ENCODE peak calls at places on chromosomes 6 and 20, in ten cellular contexts. K is nephron progenitor cell, Y is thoracic aorta, W is Kasumi-1, I is HS-5, E is posterior cingulate gyrus, S is uterus, U is NCI-H1105 treated with DMSO at 0.1 percent for 48 hours, T is tibial nerve, Z is T-helper 1 cell. A is an unnamed sample.
A peak's percentile ranks its signal among the peaks of the same experiment; 100 is the strongest.

GRCh38 chr20:21388566-21388965 is 8.8 kb downstream of the NKX2-4 start:
- DNase-seq in U (no peak), E (no peak), W (no peak), K (no peak), Z (no peak), Y (no peak), T (no peak), I (no peak), S (no peak), A (no peak)

GRCh38 chr6:26157150-26157837 is 70.1 kb downstream of the HFE start:
- DNase-seq in S (peak; percentile 72), I (peak; percentile 79), U (peak; percentile 78), W (peak; percentile 78), Y (no peak), E (peak; percentile 48), T (peak; percentile 53), K (peak; percentile 78), Z (peak; percentile 42), A (no peak)

GRCh38 chr20:58421497-58421850 is 32.4 kb downstream of the VAPB start:
- DNase-seq in W (no peak), S (no peak), K (no peak), T (no peak), I (no peak), U (no peak), Y (no peak), Z (no peak), E (no peak), A (no peak)

GRCh38 chr6:72789145-72789544 is 167.3 kb downstream of the KCNQ5 start:
- DNase-seq in K (no peak), U (no peak), S (no peak), Z (no peak), E (no peak), T (no peak), I (no peak), W (no peak), Y (no peak), A (no peak)

GRCh38 chr20:13068336-13068735 is 59.6 kb downstream of the SPTLC3 start:
- DNase-seq in Y (no peak), W (no peak), T (no peak), S (no peak), K (no peak), Z (no peak), I (no peak), E (no peak), U (no peak), A (no peak)

GRCh38 chr6:156848533-156848932 is 71.4 kb downstream of the ARID1B start:
- DNase-seq in T (no peak), E (no peak), W (peak; percentile 58), I (no peak), Y (no peak), Z (no peak), K (peak; percentile 44), S (peak; percentile 47), U (peak; percentile 81), A (no peak)

GRCh38 chr6:35683267-35683666 is 5.4 kb downstream of the FKBP5 start:
- DNase-seq in U (no peak), S (no peak), W (no peak), T (no peak), I (no peak), E (no peak), Y (no peak), Z (no peak), K (no peak), A (no peak)

GRCh38 chr6:156262014-156262413 is 515.2 kb upstream of the ARID1B start:
- DNase-seq in Z (no peak), K (no peak), T (no peak), S (no peak), W (no peak), I (no peak), Y (no peak), E (no peak), U (peak; percentile 99), A (no peak)

GRCh38 chr6:6379573-6379972 is 59.1 kb upstream of the F13A1 start:
- DNase-seq in K (no peak), Z (no peak), U (no peak), E (no peak), Y (no peak), S (no peak), I (no peak), W (no peak), T (no peak), A (no peak)

GRCh38 chr6:8830794-8831193 is 395.4 kb upstream of the SLC35B3 start:
- DNase-seq in U (no peak), S (no peak), K (no peak), W (no peak), E (no peak), Y (no peak), Z (no peak), I (no peak), T (no peak), A (no peak)

GRCh38 chr20:10366898-10367419 is 67.1 kb downstream of the MKKS start:
- DNase-seq in Y (no peak), I (no peak), S (no peak), U (no peak), K (no peak), T (no peak), E (no peak), Z (no peak), W (no peak), A (no peak)

GRCh38 chr20:51169813-51170212 is 146.9 kb upstream of the KCNG1 start:
- DNase-seq in T (no peak), I (no peak), K (no peak), U (no peak), E (no peak), Z (no peak), Y (no peak), S (no peak), W (no peak), A (no peak)

GRCh38 chr6:20029979-20030378 is 182.3 kb downstream of the MBOAT1 start:
- DNase-seq in Z (no peak), E (no peak), U (no peak), S (no peak), I (no peak), T (no peak), Y (no peak), W (no peak), K (no peak), A (no peak)

GRCh38 chr20:41086402-41087324 is 50.7 kb upstream of the PLCG1 start:
- DNase-seq in K (no peak), S (no peak), E (no peak), W (peak; percentile 21), U (peak; percentile 99), Y (no peak), Z (no peak), I (no peak), T (no peak), A (no peak)

GRCh38 chr6:159463440-159463839 is 229.6 kb downstream of the SOD2 start:
- DNase-seq in Y (no peak), T (no peak), U (peak; percentile 78), S (no peak), K (no peak), Z (no peak), E (no peak), W (peak; percentile 0), I (no peak), A (no peak)

GRCh38 chr20:62631336-62632317 is 10.7 kb upstream of the SLCO4A1 start:
- DNase-seq in Z (no peak), W (no peak), K (no peak), T (no peak), Y (no peak), S (no peak), E (no peak), U (peak; percentile 48), I (no peak), A (no peak)

GRCh38 chr6:90351696-90352095 is 55.1 kb upstream of the BACH2 start:
- DNase-seq in W (no peak), Z (no peak), K (no peak), T (no peak), U (no peak), Y (no peak), S (no peak), E (no peak), I (peak; percentile 58), A (no peak)

GRCh38 chr6:54722328-54722727 is 124.2 kb upstream of the FAM83B start:
- DNase-seq in S (no peak), Y (no peak), I (no peak), K (no peak), U (no peak), W (no peak), E (no peak), T (no peak), Z (no peak), A (peak; percentile 40)

GRCh38 chr6:17413313-17413750 is 19.9 kb downstream of the CAP2 start:
- DNase-seq in W (no peak), Y (no peak), I (no peak), E (no peak), K (no peak), Z (no peak), U (no peak), T (no peak), S (no peak), A (no peak)

GRCh38 chr6:109808837-109809236 is 117.7 kb downstream of the FIG4 start:
- DNase-seq in E (no peak), W (no peak), K (no peak), I (no peak), T (no peak), S (no peak), Y (no peak), U (no peak), Z (no peak), A (no peak)

GRCh38 chr6:3458706-3459421 is 2.0 kb upstream of the SLC22A23 start:
- DNase-seq in K (no peak), W (no peak), Y (no peak), U (no peak), T (no peak), S (no peak), I (no peak), E (peak; percentile 47), Z (no peak), A (no peak)

GRCh38 chr6:153167026-153167891 is 36.2 kb upstream of the RGS17 start:
- DNase-seq in I (peak; percentile 96), W (no peak), S (no peak), T (no peak), E (no peak), Z (no peak), U (no peak), Y (no peak), K (no peak), A (peak; percentile 36)

GRCh38 chr6:1716396-1716795 is 106.7 kb downstream of the FOXC1 start:
- DNase-seq in W (no peak), T (no peak), Z (no peak), U (no peak), Y (no peak), S (no peak), K (no peak), I (no peak), E (no peak), A (no peak)

GRCh38 chr6:157503018-157503747 is 122.2 kb downstream of the ZDHHC14 start:
- DNase-seq in K (no peak), Y (no peak), W (peak; percentile 18), T (no peak), S (no peak), U (no peak), I (no peak), E (no peak), Z (no peak), A (no peak)

GRCh38 chr6:161901740-161902426 is 628.0 kb upstream of the AGPAT4 start:
- DNase-seq in Y (no peak), W (no peak), K (no peak), S (no peak), I (no peak), U (no peak), T (no peak), Z (no peak), E (no peak), A (no peak)

GRCh38 chr6:4102687-4103244 is 23.8 kb upstream of the FAM217A start:
- DNase-seq in S (no peak), W (no peak), E (no peak), I (no peak), T (no peak), U (peak; percentile 66), Y (no peak), Z (no peak), K (no peak), A (no peak)

GRCh38 chr20:9038791-9039190 is 30.1 kb upstream of the PLCB4 start:
- DNase-seq in T (no peak), W (no peak), Z (no peak), S (no peak), Y (no peak), U (no peak), K (no peak), I (no peak), E (no peak), A (no peak)

GRCh38 chr6:169799474-169799926 is 48.1 kb downstream of the ERMARD start:
- DNase-seq in K (no peak), E (no peak), W (no peak), U (no peak), Y (no peak), S (no peak), I (no peak), Z (no peak), T (no peak), A (no peak)